ENCODE peak calls at places on chromosomes 6 and 20, in four cellular contexts. B, Z, A and V are unnamed samples.

GRCh38 chr6:108518714-108519576 is 41.8 kb upstream of the FOXO3 start:
- DNase-seq in B (no peak), Z (no peak), A (no peak), V (no peak)

GRCh38 chr6:100573169-100573568 is 108.4 kb upstream of the SIM1 start:
- DNase-seq in Z (no peak), A (no peak), B (no peak), V (no peak)

GRCh38 chr20:3783068-3783489 is 1.8 kb upstream of the SPEF1 start:
- DNase-seq in B (no peak), A (no peak), Z (no peak), V (no peak)

GRCh38 chr6:40247516-40248115 is 313.4 kb upstream of the MOCS1 start:
- DNase-seq in A (no peak), B (peak), Z (no peak), V (no peak)

GRCh38 chr6:36280467-36280866 is 10.6 kb downstream of the PNPLA1 start:
- DNase-seq in B (no peak), A (no peak), Z (no peak), V (no peak)

GRCh38 chr6:142485256-142485655 is 183.4 kb downstream of the ADGRG6 start:
- DNase-seq in A (no peak), B (no peak), Z (no peak), V (no peak)

GRCh38 chr6:33984466-33985332 is 161.2 kb downstream of the GRM4 start:
- DNase-seq in A (no peak), Z (no peak), B (no peak), V (no peak)

GRCh38 chr6:7042056-7042653 is 65.6 kb upstream of the RREB1 start:
- DNase-seq in B (no peak), A (no peak), Z (no peak), V (no peak)

GRCh38 chr6:40678941-40679340 is 91.8 kb upstream of the LRFN2 start:
- DNase-seq in Z (no peak), B (no peak), A (no peak), V (no peak)

GRCh38 chr6:165676435-165677068 is 13.5 kb upstream of the PDE10A start:
- DNase-seq in A (no peak), Z (no peak), B (no peak), V (no peak)